ENCODE peak calls at places on chromosomes 6 and 20, in six cellular contexts. One of them, this sample, is unnamed.

GRCh38 chr6:1024587-1024986 is 287.3 kb upstream of the FOXQ1 start:
- DNase-seq in choroid plexus epithelial cell: peak; percentile 99
- DNase-seq in astrocyte: peak; percentile 5
- DNase-seq in gastrocnemius medialis: no peak
- DNase-seq in A549: peak; percentile 15
- DNase-seq in bronchial epithelial cell: peak; percentile 54
- DNase-seq in this sample: no peak

GRCh38 chr6:12097791-12098190 is 85.7 kb downstream of the HIVEP1 start:
- DNase-seq in choroid plexus epithelial cell: peak; percentile 14
- DNase-seq in astrocyte: peak; percentile 26
- DNase-seq in gastrocnemius medialis: no peak
- DNase-seq in A549: no peak
- DNase-seq in bronchial epithelial cell: peak; percentile 47
- DNase-seq in this sample: no peak

GRCh38 chr6:141483561-141484061 is 649.1 kb upstream of the GJE1 start:
- DNase-seq in choroid plexus epithelial cell: peak; percentile 95
- DNase-seq in astrocyte: peak; percentile 95
- DNase-seq in gastrocnemius medialis: no peak
- DNase-seq in A549: peak; percentile 3
- DNase-seq in bronchial epithelial cell: peak; percentile 42
- DNase-seq in this sample: no peak

GRCh38 chr6:139722540-139722939 is 348.1 kb upstream of the CITED2 start:
- DNase-seq in choroid plexus epithelial cell: peak; percentile 55
- DNase-seq in astrocyte: no peak
- DNase-seq in gastrocnemius medialis: no peak
- DNase-seq in A549: no peak
- DNase-seq in bronchial epithelial cell: no peak
- DNase-seq in this sample: no peak

GRCh38 chr20:33279261-33279910 is 3.6 kb upstream of the BPIFB1 start:
- DNase-seq in choroid plexus epithelial cell: no peak
- DNase-seq in astrocyte: no peak
- DNase-seq in gastrocnemius medialis: no peak
- DNase-seq in A549: no peak
- DNase-seq in bronchial epithelial cell: no peak
- DNase-seq in this sample: no peak

GRCh38 chr20:19401096-19401495 is 188.7 kb downstream of the SLC24A3 start:
- DNase-seq in choroid plexus epithelial cell: no peak
- DNase-seq in astrocyte: no peak
- DNase-seq in gastrocnemius medialis: no peak
- DNase-seq in A549: no peak
- DNase-seq in bronchial epithelial cell: no peak
- DNase-seq in this sample: no peak

GRCh38 chr6:63097222-63097621 is 114.0 kb upstream of the FKBP1C start:
- DNase-seq in choroid plexus epithelial cell: no peak
- DNase-seq in astrocyte: no peak
- DNase-seq in gastrocnemius medialis: no peak
- DNase-seq in A549: no peak
- DNase-seq in bronchial epithelial cell: no peak
- DNase-seq in this sample: no peak

GRCh38 chr20:49276201-49276894 is 1.5 kb downstream of the ZNFX1 start:
- DNase-seq in choroid plexus epithelial cell: peak; percentile 64
- DNase-seq in astrocyte: peak; percentile 73
- DNase-seq in gastrocnemius medialis: no peak
- DNase-seq in A549: no peak
- DNase-seq in bronchial epithelial cell: peak; percentile 85
- DNase-seq in this sample: no peak

GRCh38 chr6:136067731-136068341 is 182.3 kb downstream of the MTFR2 start:
- DNase-seq in choroid plexus epithelial cell: peak; percentile 77
- DNase-seq in astrocyte: peak; percentile 78
- DNase-seq in gastrocnemius medialis: no peak
- DNase-seq in A549: no peak
- DNase-seq in bronchial epithelial cell: peak; percentile 90
- DNase-seq in this sample: no peak

GRCh38 chr6:158026054-158026900 is 44.6 kb downstream of the SYNJ2 start:
- DNase-seq in choroid plexus epithelial cell: peak; percentile 99
- DNase-seq in astrocyte: peak; percentile 98
- DNase-seq in gastrocnemius medialis: peak; percentile 59
- DNase-seq in A549: peak; percentile 78
- DNase-seq in bronchial epithelial cell: peak; percentile 90
- DNase-seq in this sample: peak; percentile 89

GRCh38 chr20:4138056-4138455 is 122.7 kb upstream of the RNF24 start:
- DNase-seq in choroid plexus epithelial cell: no peak
- DNase-seq in astrocyte: no peak
- DNase-seq in gastrocnemius medialis: no peak
- DNase-seq in A549: no peak
- DNase-seq in bronchial epithelial cell: no peak
- DNase-seq in this sample: no peak

GRCh38 chr20:4217349-4217761 is 202.0 kb upstream of the RNF24 start:
- DNase-seq in choroid plexus epithelial cell: no peak
- DNase-seq in astrocyte: peak; percentile 7
- DNase-seq in gastrocnemius medialis: no peak
- DNase-seq in A549: peak; percentile 69
- DNase-seq in bronchial epithelial cell: peak; percentile 26
- DNase-seq in this sample: no peak

GRCh38 chr20:4120921-4121321 is 105.6 kb upstream of the RNF24 start:
- DNase-seq in choroid plexus epithelial cell: no peak
- DNase-seq in astrocyte: no peak
- DNase-seq in gastrocnemius medialis: no peak
- DNase-seq in A549: no peak
- DNase-seq in bronchial epithelial cell: no peak
- DNase-seq in this sample: no peak

GRCh38 chr20:33515569-33516216 is 25.8 kb downstream of the CBFA2T2 start:
- DNase-seq in choroid plexus epithelial cell: no peak
- DNase-seq in astrocyte: no peak
- DNase-seq in gastrocnemius medialis: no peak
- DNase-seq in A549: no peak
- DNase-seq in bronchial epithelial cell: no peak
- DNase-seq in this sample: no peak

GRCh38 chr6:128235556-128235955 is 284.8 kb downstream of the PTPRK start:
- DNase-seq in choroid plexus epithelial cell: no peak
- DNase-seq in astrocyte: no peak
- DNase-seq in gastrocnemius medialis: no peak
- DNase-seq in A549: no peak
- DNase-seq in bronchial epithelial cell: peak; percentile 59
- DNase-seq in this sample: no peak

GRCh38 chr20:51889466-51889865 is 87.1 kb upstream of the SALL4 start:
- DNase-seq in choroid plexus epithelial cell: no peak
- DNase-seq in astrocyte: no peak
- DNase-seq in gastrocnemius medialis: no peak
- DNase-seq in A549: no peak
- DNase-seq in bronchial epithelial cell: no peak
- DNase-seq in this sample: no peak

GRCh38 chr6:29011276-29011734 is 6.2 kb upstream of the ZNF311 start:
- DNase-seq in choroid plexus epithelial cell: peak; percentile 74
- DNase-seq in astrocyte: peak; percentile 60
- DNase-seq in gastrocnemius medialis: no peak
- DNase-seq in A549: peak; percentile 47
- DNase-seq in bronchial epithelial cell: peak; percentile 25
- DNase-seq in this sample: no peak

GRCh38 chr6:143007626-143008025 is 53.1 kb upstream of the AIG1 start:
- DNase-seq in choroid plexus epithelial cell: peak; percentile 12
- DNase-seq in astrocyte: no peak
- DNase-seq in gastrocnemius medialis: no peak
- DNase-seq in A549: no peak
- DNase-seq in bronchial epithelial cell: no peak
- DNase-seq in this sample: no peak

GRCh38 chr20:48574383-48574782 is 253.4 kb downstream of the PREX1 start:
- DNase-seq in choroid plexus epithelial cell: peak; percentile 6
- DNase-seq in astrocyte: no peak
- DNase-seq in gastrocnemius medialis: no peak
- DNase-seq in A549: peak; percentile 29
- DNase-seq in bronchial epithelial cell: peak; percentile 3
- DNase-seq in this sample: no peak

GRCh38 chr20:10659651-10660601 is 13.9 kb downstream of the JAG1 start:
- DNase-seq in choroid plexus epithelial cell: no peak
- DNase-seq in astrocyte: no peak
- DNase-seq in gastrocnemius medialis: no peak
- DNase-seq in A549: no peak
- DNase-seq in bronchial epithelial cell: no peak
- DNase-seq in this sample: no peak

GRCh38 chr6:130216630-130217029 is 6.1 kb downstream of the SAMD3 start:
- DNase-seq in choroid plexus epithelial cell: no peak
- DNase-seq in astrocyte: no peak
- DNase-seq in gastrocnemius medialis: no peak
- DNase-seq in A549: no peak
- DNase-seq in bronchial epithelial cell: no peak
- DNase-seq in this sample: no peak

GRCh38 chr6:2124260-2124709 is 121.1 kb downstream of the GMDS start:
- DNase-seq in choroid plexus epithelial cell: peak; percentile 68
- DNase-seq in astrocyte: peak; percentile 56
- DNase-seq in gastrocnemius medialis: no peak
- DNase-seq in A549: no peak
- DNase-seq in bronchial epithelial cell: peak; percentile 39
- DNase-seq in this sample: no peak

DNA sequence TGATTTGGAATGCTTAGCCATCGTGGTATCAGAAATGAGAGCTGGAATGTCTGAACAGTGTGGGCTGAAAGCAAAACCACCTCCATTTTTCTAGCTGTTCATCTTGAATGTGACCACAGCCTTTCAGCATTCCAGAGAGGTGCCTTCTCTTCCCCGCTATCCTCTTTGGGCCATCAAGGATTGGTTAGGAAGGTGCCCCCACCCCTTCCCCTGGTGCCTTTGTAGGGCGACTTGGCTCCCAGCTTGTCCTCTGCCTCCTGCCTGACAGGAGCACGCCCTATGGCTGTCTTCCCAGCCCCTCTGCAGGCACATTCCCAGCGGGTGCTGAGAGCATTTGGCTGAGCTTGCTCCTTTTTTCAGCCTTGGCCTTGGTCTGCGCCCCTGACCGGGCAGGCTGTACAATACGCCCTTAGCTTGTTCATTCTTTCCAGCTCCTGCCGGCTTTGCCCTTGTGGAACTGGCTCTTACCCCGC is 97.5 kb downstream of the ARMC2 start:
- DNase-seq in choroid plexus epithelial cell: peak; percentile 82
- DNase-seq in astrocyte: peak; percentile 85
- DNase-seq in gastrocnemius medialis: peak; percentile 73
- DNase-seq in A549: no peak
- DNase-seq in bronchial epithelial cell: no peak
- DNase-seq in this sample: peak; percentile 40
- H3K4me3 ChIP-seq in choroid plexus epithelial cell: no peak overlapping the region
- H3K4me3 ChIP-seq in astrocyte: no peak overlapping the region
- H3K4me3 ChIP-seq in gastrocnemius medialis: peak overlapping the region; percentile 36
- H3K4me3 ChIP-seq in A549: no peak overlapping the region
- H3K4me3 ChIP-seq in bronchial epithelial cell: no peak overlapping the region
- H3K4me3 ChIP-seq in this sample: peak overlapping the region; percentile 44

GRCh38 chr20:56628873-56629463 is at the start of gene TFAP2C:
- DNase-seq in choroid plexus epithelial cell: peak; percentile 64
- DNase-seq in astrocyte: no peak
- DNase-seq in gastrocnemius medialis: no peak
- DNase-seq in A549: peak; percentile 89
- DNase-seq in bronchial epithelial cell: peak; percentile 59
- DNase-seq in this sample: no peak

GRCh38 chr20:56629464-56630085 is 469 bp downstream of the TFAP2C start:
- DNase-seq in choroid plexus epithelial cell: peak; percentile 22
- DNase-seq in astrocyte: no peak
- DNase-seq in gastrocnemius medialis: no peak
- DNase-seq in A549: peak; percentile 36
- DNase-seq in bronchial epithelial cell: no peak
- DNase-seq in this sample: no peak

GRCh38 chr20:56631318-56631989 is 2.3 kb downstream of the TFAP2C start:
- DNase-seq in choroid plexus epithelial cell: no peak
- DNase-seq in astrocyte: no peak
- DNase-seq in gastrocnemius medialis: no peak
- DNase-seq in A549: no peak
- DNase-seq in bronchial epithelial cell: no peak
- DNase-seq in this sample: no peak

GRCh38 chr20:56630506-56631317 is 1.6 kb downstream of the TFAP2C start:
- DNase-seq in choroid plexus epithelial cell: peak; percentile 20
- DNase-seq in astrocyte: peak; percentile 25
- DNase-seq in gastrocnemius medialis: no peak
- DNase-seq in A549: no peak
- DNase-seq in bronchial epithelial cell: no peak
- DNase-seq in this sample: no peak

DNA sequence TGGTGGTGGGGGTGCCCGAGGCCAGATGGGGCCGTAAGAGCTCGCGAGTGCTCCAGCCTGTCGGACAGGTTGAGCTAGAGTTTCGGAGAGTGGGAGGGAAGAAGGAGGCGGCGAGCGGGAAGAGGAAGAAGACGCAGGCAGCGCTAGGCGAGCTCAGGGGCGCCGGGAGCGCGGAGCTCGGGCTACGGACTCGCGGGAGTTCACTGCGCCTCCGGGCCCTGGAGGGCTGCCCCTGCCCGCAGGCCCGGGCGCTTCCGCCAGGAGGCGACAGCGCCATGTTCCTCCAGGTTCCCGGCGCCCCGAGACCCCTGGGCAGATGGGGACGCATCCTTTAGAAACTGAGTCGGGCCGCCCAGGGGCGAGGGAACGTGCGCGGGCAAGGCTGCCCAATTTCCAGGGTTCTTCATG is 984 bp downstream of the TFAP2C start:
- DNase-seq in choroid plexus epithelial cell: peak; percentile 83
- DNase-seq in astrocyte: peak; percentile 52
- DNase-seq in gastrocnemius medialis: no peak
- DNase-seq in A549: peak; percentile 88
- DNase-seq in bronchial epithelial cell: peak; percentile 83
- DNase-seq in this sample: no peak
- TF ChIP-seq CTCF in choroid plexus epithelial cell: peak; percentile 72
- TF ChIP-seq CTCF in astrocyte: peak; percentile 25
- TF ChIP-seq CTCF in gastrocnemius medialis: no peak
- TF ChIP-seq CTCF in A549: peak; percentile 88
- TF ChIP-seq CTCF in bronchial epithelial cell: peak; percentile 85
- TF ChIP-seq CTCF in this sample: no peak

DNA sequence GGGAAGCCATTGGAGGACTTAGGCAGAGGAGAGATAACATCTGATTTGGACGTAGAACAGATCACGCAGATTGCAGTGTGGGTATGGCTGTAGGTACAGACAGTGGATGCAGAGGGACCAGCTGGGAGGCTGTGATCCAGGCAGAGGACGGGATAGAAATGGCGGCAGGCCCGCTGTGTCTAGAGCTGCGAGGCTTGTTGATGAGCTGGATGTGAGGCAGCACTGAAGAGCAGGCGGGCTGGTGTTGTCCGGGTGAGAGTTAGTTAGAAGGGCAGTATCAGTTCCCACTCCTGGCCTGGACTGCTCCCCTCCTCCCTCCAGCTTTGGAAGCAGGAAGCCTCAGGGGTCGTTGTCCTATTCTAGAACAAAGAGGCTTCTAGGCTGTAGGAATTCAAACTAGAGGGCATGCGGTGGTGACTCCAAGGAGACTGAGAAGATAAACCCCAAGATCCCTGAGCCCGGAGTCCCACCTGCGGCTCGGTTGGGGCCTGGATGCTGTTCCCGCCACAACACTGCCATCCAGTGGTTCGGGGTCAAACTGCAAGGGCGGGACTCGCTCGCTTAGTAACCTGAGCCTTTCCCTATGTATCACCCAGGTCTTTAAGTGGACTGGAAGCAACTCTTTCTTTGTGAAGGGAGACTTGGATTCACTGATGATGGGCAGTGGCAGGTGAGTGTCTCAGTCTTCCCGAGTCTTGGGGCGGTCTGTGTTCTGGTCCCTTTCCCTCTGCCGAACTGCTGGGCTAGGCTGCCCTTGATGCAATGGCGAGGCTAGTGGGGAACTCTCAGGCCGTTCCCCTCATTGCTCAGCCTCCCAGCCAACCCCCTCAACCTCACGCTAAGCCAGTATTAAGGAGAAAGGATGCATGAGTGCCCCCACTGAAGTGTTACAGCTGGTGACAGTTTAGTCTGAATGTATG is 11.2 kb downstream of the TLDC2 start:
- DNase-seq in choroid plexus epithelial cell: peak; percentile 83
- DNase-seq in astrocyte: peak; percentile 42
- DNase-seq in gastrocnemius medialis: peak; percentile 61
- DNase-seq in A549: peak; percentile 90
- DNase-seq in bronchial epithelial cell: peak; percentile 73
- DNase-seq in this sample: no peak
- H3K4me3 ChIP-seq in choroid plexus epithelial cell: no peak overlapping the region
- H3K4me3 ChIP-seq in astrocyte: no peak overlapping the region
- H3K4me3 ChIP-seq in gastrocnemius medialis: no peak overlapping the region
- H3K4me3 ChIP-seq in A549: no peak overlapping the region
- H3K4me3 ChIP-seq in bronchial epithelial cell: no peak overlapping the region
- H3K4me3 ChIP-seq in this sample: peak overlapping the region; percentile 49

GRCh38 chr6:33143113-33143760 is 49.0 kb downstream of the COL11A2 start:
- DNase-seq in choroid plexus epithelial cell: no peak
- DNase-seq in astrocyte: no peak
- DNase-seq in gastrocnemius medialis: no peak
- DNase-seq in A549: no peak
- DNase-seq in bronchial epithelial cell: no peak
- DNase-seq in this sample: no peak
- TF ChIP-seq CTCF in choroid plexus epithelial cell: peak; percentile 18
- TF ChIP-seq CTCF in astrocyte: no peak
- TF ChIP-seq CTCF in gastrocnemius medialis: no peak
- TF ChIP-seq CTCF in A549: no peak
- TF ChIP-seq CTCF in bronchial epithelial cell: no peak
- TF ChIP-seq CTCF in this sample: no peak

This sample was measured in thoracic aorta.